ENCODE peak calls at places on chromosomes 5 and 9, in eight cellular contexts. One of them, this sample, is unnamed.

GRCh38 chr9:107855164-107855563 is 365.6 kb upstream of the KLF4 start:
- DNase-seq in GM10248: no peak
- DNase-seq in ovary: no peak
- DNase-seq in choroid plexus epithelial cell: no peak
- DNase-seq in AG04449: no peak
- DNase-seq in transverse colon: no peak
- DNase-seq in OCI-LY7: no peak
- DNase-seq in NB4: no peak
- DNase-seq in this sample: no peak

GRCh38 chr9:136671646-136672430 is 9.1 kb downstream of the EGFL7 start:
- DNase-seq in AG04449: no peak
- DNase-seq in choroid plexus epithelial cell: peak
- DNase-seq in ovary: peak
- DNase-seq in NB4: peak
- DNase-seq in OCI-LY7: peak
- DNase-seq in transverse colon: no peak
- DNase-seq in GM10248: peak
- DNase-seq in this sample: peak

GRCh38 chr9:37944266-37944650 is 40.3 kb upstream of the SLC25A51 start:
- DNase-seq in ovary: peak
- DNase-seq in transverse colon: no peak
- DNase-seq in choroid plexus epithelial cell: no peak
- DNase-seq in AG04449: no peak
- DNase-seq in GM10248: no peak
- DNase-seq in OCI-LY7: no peak
- DNase-seq in NB4: no peak
- DNase-seq in this sample: no peak

GRCh38 chr5:163760498-163760897 is 255.1 kb downstream of the MAT2B start:
- DNase-seq in choroid plexus epithelial cell: peak
- DNase-seq in GM10248: no peak
- DNase-seq in transverse colon: no peak
- DNase-seq in ovary: no peak
- DNase-seq in OCI-LY7: no peak
- DNase-seq in NB4: peak
- DNase-seq in AG04449: peak
- DNase-seq in this sample: no peak

GRCh38 chr9:69044226-69045219 is 9.0 kb downstream of the FXN start:
- DNase-seq in NB4: peak
- DNase-seq in transverse colon: no peak
- DNase-seq in ovary: no peak
- DNase-seq in GM10248: no peak
- DNase-seq in AG04449: no peak
- DNase-seq in OCI-LY7: no peak
- DNase-seq in choroid plexus epithelial cell: peak
- DNase-seq in this sample: no peak

GRCh38 chr5:82421119-82421518 is 143.0 kb upstream of the RPS23 start:
- DNase-seq in GM10248: no peak
- DNase-seq in transverse colon: no peak
- DNase-seq in choroid plexus epithelial cell: peak
- DNase-seq in AG04449: peak
- DNase-seq in NB4: no peak
- DNase-seq in OCI-LY7: no peak
- DNase-seq in ovary: no peak
- DNase-seq in this sample: no peak

GRCh38 chr5:143717400-143717799 is 94.6 kb upstream of the HMHB1 start:
- DNase-seq in NB4: no peak
- DNase-seq in choroid plexus epithelial cell: peak
- DNase-seq in transverse colon: no peak
- DNase-seq in GM10248: no peak
- DNase-seq in ovary: no peak
- DNase-seq in OCI-LY7: no peak
- DNase-seq in AG04449: peak
- DNase-seq in this sample: no peak

GRCh38 chr5:151047814-151048425 is 27.5 kb downstream of the GPX3 start:
- DNase-seq in ovary: peak
- DNase-seq in transverse colon: no peak
- DNase-seq in NB4: peak
- DNase-seq in AG04449: no peak
- DNase-seq in GM10248: peak
- DNase-seq in choroid plexus epithelial cell: peak
- DNase-seq in OCI-LY7: peak
- DNase-seq in this sample: peak

GRCh38 chr9:137000177-137000930 is 4.0 kb upstream of the CLIC3 start:
- DNase-seq in ovary: no peak
- DNase-seq in OCI-LY7: peak
- DNase-seq in AG04449: peak
- DNase-seq in transverse colon: no peak
- DNase-seq in GM10248: peak
- DNase-seq in NB4: peak
- DNase-seq in choroid plexus epithelial cell: peak
- DNase-seq in this sample: peak

GRCh38 chr9:97384406-97385262 is 27.3 kb upstream of the TDRD7 start:
- DNase-seq in AG04449: no peak
- DNase-seq in transverse colon: no peak
- DNase-seq in NB4: no peak
- DNase-seq in OCI-LY7: no peak
- DNase-seq in ovary: no peak
- DNase-seq in GM10248: no peak
- DNase-seq in choroid plexus epithelial cell: no peak
- DNase-seq in this sample: no peak

DNA sequence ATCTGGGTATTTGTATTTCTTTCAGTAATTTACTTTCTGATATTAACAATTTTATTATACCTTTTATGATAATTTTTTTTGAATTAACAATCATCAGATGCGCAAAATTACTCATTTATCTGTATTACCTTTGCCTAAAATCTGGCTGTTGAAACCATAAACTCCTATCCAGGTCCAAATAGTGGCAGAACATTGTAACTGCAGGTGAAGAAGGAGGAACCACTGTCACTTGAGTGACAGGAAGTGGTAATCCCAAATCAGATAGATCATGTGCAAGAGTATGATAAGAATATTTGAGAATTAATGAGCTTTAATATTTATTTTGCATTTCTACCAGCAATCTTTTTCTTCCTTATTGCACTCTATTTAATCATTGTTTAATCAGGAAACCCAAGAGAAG is 139.3 kb upstream of the TLE4 start:
- DNase-seq in OCI-LY7: no peak
- DNase-seq in NB4: no peak
- DNase-seq in AG04449: no peak
- DNase-seq in choroid plexus epithelial cell: no peak
- DNase-seq in transverse colon: no peak
- DNase-seq in ovary: no peak
- DNase-seq in GM10248: no peak
- DNase-seq in this sample: no peak
- TF ChIP-seq CTCF in OCI-LY7: peak
- TF ChIP-seq CTCF in NB4: no peak
- TF ChIP-seq CTCF in AG04449: no peak
- TF ChIP-seq CTCF in choroid plexus epithelial cell: no peak
- TF ChIP-seq CTCF in transverse colon: no peak
- TF ChIP-seq CTCF in ovary: no peak
- TF ChIP-seq CTCF in GM10248: no peak
- TF ChIP-seq CTCF in this sample: no peak

DNA sequence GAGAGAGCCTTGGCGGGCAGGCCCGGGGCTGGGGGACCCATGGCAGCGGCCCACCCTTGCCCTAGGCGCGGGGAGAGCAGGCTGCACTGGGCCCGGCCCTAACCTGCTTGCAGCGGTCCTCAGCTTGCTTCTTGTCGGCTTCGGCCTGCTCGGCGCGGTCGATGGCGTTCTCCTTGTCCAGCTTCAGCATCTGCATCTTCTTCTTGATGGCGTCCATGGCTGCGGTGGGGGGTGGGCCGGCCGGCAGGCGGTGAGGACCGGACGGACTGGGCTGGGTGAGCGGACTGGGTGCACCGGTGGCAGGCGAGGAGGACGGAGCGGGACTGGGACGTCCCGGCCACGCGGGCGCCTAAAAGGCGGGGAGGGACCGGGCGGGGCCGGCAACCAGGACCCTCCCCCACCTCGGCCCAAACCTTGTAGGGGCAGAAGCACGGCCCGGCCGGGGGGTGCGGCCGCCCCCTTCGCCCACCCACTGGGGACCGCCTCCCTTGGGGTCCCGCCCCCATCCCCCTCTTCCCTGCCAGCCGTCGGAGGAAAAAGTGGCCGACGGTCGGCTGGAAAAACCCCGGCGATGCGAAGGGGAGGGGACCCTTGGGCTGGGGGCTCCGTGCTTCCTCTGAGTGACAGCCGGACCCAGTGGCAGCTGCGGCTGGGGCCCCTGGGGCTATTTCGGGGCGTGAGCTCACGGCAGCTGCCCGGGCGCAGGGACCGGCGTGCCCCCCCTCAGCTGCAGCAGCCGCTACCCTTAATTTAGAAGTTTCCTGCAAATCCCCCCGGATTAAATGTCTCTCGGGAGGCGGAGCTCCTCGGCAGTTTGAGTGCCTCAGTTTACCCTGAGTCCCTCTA is at the start of gene TPM2:
- DNase-seq in AG04449: no peak
- DNase-seq in ovary: peak
- DNase-seq in transverse colon: peak
- DNase-seq in NB4: no peak
- DNase-seq in GM10248: peak
- DNase-seq in OCI-LY7: no peak
- DNase-seq in choroid plexus epithelial cell: peak
- DNase-seq in this sample: peak
- TF ChIP-seq CTCF in AG04449: no peak
- TF ChIP-seq CTCF in ovary: no peak
- TF ChIP-seq CTCF in transverse colon: no peak
- TF ChIP-seq CTCF in NB4: no peak
- TF ChIP-seq CTCF in GM10248: no peak
- TF ChIP-seq CTCF in OCI-LY7: no peak
- TF ChIP-seq CTCF in choroid plexus epithelial cell: no peak
- TF ChIP-seq CTCF in this sample: no peak

GRCh38 chr5:9903806-9904205 is 273.7 kb upstream of the TAS2R1 start:
- DNase-seq in AG04449: no peak
- DNase-seq in ovary: no peak
- DNase-seq in transverse colon: no peak
- DNase-seq in choroid plexus epithelial cell: peak
- DNase-seq in GM10248: no peak
- DNase-seq in OCI-LY7: no peak
- DNase-seq in NB4: peak
- DNase-seq in this sample: no peak

GRCh38 chr5:9892696-9893095 is 262.5 kb upstream of the TAS2R1 start:
- DNase-seq in transverse colon: no peak
- DNase-seq in OCI-LY7: no peak
- DNase-seq in NB4: no peak
- DNase-seq in ovary: no peak
- DNase-seq in choroid plexus epithelial cell: no peak
- DNase-seq in GM10248: no peak
- DNase-seq in AG04449: no peak
- DNase-seq in this sample: no peak

GRCh38 chr5:9895305-9895650 is 265.1 kb upstream of the TAS2R1 start:
- DNase-seq in NB4: no peak
- DNase-seq in AG04449: no peak
- DNase-seq in choroid plexus epithelial cell: peak
- DNase-seq in transverse colon: no peak
- DNase-seq in ovary: no peak
- DNase-seq in OCI-LY7: no peak
- DNase-seq in GM10248: no peak
- DNase-seq in this sample: no peak

GRCh38 chr5:9894571-9895304 is 264.6 kb upstream of the TAS2R1 start:
- DNase-seq in choroid plexus epithelial cell: no peak
- DNase-seq in ovary: no peak
- DNase-seq in transverse colon: no peak
- DNase-seq in GM10248: no peak
- DNase-seq in AG04449: no peak
- DNase-seq in NB4: no peak
- DNase-seq in OCI-LY7: no peak
- DNase-seq in this sample: no peak

GRCh38 chr5:9898319-9898718 is 268.2 kb upstream of the TAS2R1 start:
- DNase-seq in OCI-LY7: peak
- DNase-seq in transverse colon: peak
- DNase-seq in AG04449: no peak
- DNase-seq in GM10248: no peak
- DNase-seq in choroid plexus epithelial cell: peak
- DNase-seq in NB4: peak
- DNase-seq in ovary: no peak
- DNase-seq in this sample: no peak
- TF ChIP-seq CTCF in OCI-LY7: peak
- TF ChIP-seq CTCF in transverse colon: peak
- TF ChIP-seq CTCF in AG04449: peak
- TF ChIP-seq CTCF in GM10248: no peak
- TF ChIP-seq CTCF in choroid plexus epithelial cell: peak
- TF ChIP-seq CTCF in NB4: peak
- TF ChIP-seq CTCF in ovary: no peak
- TF ChIP-seq CTCF in this sample: no peak

GRCh38 chr9:131038256-131039128 is 29.5 kb downstream of the LAMC3 start:
- DNase-seq in OCI-LY7: no peak
- DNase-seq in choroid plexus epithelial cell: no peak
- DNase-seq in NB4: no peak
- DNase-seq in transverse colon: no peak
- DNase-seq in AG04449: no peak
- DNase-seq in GM10248: no peak
- DNase-seq in ovary: no peak
- DNase-seq in this sample: no peak

GRCh38 chr9:131036071-131036470 is 27.1 kb downstream of the LAMC3 start:
- DNase-seq in ovary: no peak
- DNase-seq in OCI-LY7: no peak
- DNase-seq in GM10248: no peak
- DNase-seq in AG04449: no peak
- DNase-seq in NB4: no peak
- DNase-seq in choroid plexus epithelial cell: no peak
- DNase-seq in transverse colon: no peak
- DNase-seq in this sample: no peak

GRCh38 chr9:131037336-131038255 is 28.6 kb downstream of the LAMC3 start:
- DNase-seq in choroid plexus epithelial cell: peak
- DNase-seq in transverse colon: no peak
- DNase-seq in OCI-LY7: no peak
- DNase-seq in NB4: no peak
- DNase-seq in GM10248: no peak
- DNase-seq in AG04449: no peak
- DNase-seq in ovary: no peak
- DNase-seq in this sample: no peak

GRCh38 chr9:131036529-131037335 is 27.8 kb downstream of the LAMC3 start:
- DNase-seq in choroid plexus epithelial cell: no peak
- DNase-seq in ovary: no peak
- DNase-seq in AG04449: no peak
- DNase-seq in GM10248: no peak
- DNase-seq in transverse colon: no peak
- DNase-seq in OCI-LY7: no peak
- DNase-seq in NB4: peak
- DNase-seq in this sample: no peak

DNA sequence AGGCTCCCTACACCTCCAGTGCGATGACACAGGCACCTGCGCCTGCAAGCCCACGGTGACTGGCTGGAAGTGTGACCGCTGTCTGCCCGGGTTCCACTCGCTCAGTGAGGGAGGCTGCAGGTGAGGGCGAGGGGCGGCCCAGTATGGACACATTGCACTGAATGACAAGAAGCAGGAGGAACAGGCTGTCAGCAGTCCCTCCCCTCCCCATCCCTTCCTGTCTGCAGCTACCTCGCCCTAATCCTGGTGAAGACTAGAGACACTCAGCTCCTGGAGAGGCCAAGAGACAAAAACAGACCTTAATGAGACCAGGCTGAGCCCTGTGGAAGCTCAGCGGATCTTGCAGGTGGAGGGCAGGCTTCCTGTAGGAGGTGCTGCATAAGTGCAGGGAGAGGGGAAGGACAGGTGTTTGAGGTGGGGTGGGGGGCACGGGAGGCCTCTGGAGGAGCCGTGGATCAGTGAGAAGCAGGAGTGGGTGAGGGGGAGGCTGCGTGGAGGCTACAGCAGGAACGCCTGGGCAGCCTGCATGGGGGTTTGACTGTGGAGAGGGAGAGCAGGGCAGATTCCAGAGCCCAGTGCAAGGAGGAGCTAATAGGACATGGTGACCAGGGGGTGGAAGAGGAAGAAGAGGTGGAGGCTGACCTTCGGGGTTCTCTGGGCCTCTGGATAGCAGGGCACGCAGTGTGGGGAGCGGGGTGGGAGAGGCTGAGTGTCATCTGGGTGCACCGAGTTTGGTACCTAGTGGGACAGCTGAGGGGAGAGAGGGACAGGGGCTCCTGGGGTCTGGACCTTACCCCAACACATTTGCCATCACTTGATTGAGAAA is 30.4 kb downstream of the LAMC3 start:
- DNase-seq in ovary: no peak
- DNase-seq in transverse colon: no peak
- DNase-seq in AG04449: no peak
- DNase-seq in OCI-LY7: no peak
- DNase-seq in choroid plexus epithelial cell: no peak
- DNase-seq in NB4: no peak
- DNase-seq in GM10248: no peak
- DNase-seq in this sample: no peak
- TF ChIP-seq CTCF in ovary: no peak
- TF ChIP-seq CTCF in transverse colon: no peak
- TF ChIP-seq CTCF in AG04449: no peak
- TF ChIP-seq CTCF in OCI-LY7: no peak
- TF ChIP-seq CTCF in choroid plexus epithelial cell: no peak
- TF ChIP-seq CTCF in NB4: no peak
- TF ChIP-seq CTCF in GM10248: no peak
- TF ChIP-seq CTCF in this sample: no peak

This sample was measured in GM20000.